ENCODE peak calls at places on chromosomes 2 and 18, in five cellular contexts. R, S, B, F and H are unnamed samples.

GRCh38 chr2:225120175-225120574 is 77.9 kb upstream of the DOCK10 start:
- DNase-seq in S (no peak), B (no peak), R (no peak), F (no peak), H (no peak)

GRCh38 chr18:14768241-14768640 is 20.3 kb downstream of the ANKRD30B start:
- DNase-seq in F (no peak), R (no peak), B (no peak), S (no peak), H (no peak)

GRCh38 chr18:37450434-37451133 is 115.0 kb downstream of the CELF4 start:
- DNase-seq in F (no peak), R (no peak), B (no peak), S (no peak), H (no peak)

GRCh38 chr2:102599486-102599885 is 19.9 kb upstream of the SLC9A2 start:
- DNase-seq in B (no peak), F (no peak), S (no peak), R (no peak), H (no peak)

GRCh38 chr2:132438650-132439030 is 22.0 kb downstream of the GPR39 start:
- DNase-seq in R (no peak), S (no peak), B (peak; percentile 78), F (no peak), H (peak; percentile 55)

GRCh38 chr2:189221811-189222210 is 42.2 kb upstream of the COL5A2 start:
- DNase-seq in F (no peak), R (no peak), S (no peak), B (no peak), H (no peak)

GRCh38 chr18:46497129-46497528 is 159.9 kb downstream of the LOXHD1 start:
- DNase-seq in R (peak; percentile 21), F (peak; percentile 48), B (no peak), S (no peak), H (no peak)

GRCh38 chr2:19540739-19541503 is 182.5 kb upstream of the OSR1 start:
- DNase-seq in R (no peak), F (no peak), B (peak; percentile 56), S (no peak), H (peak; percentile 84)

GRCh38 chr18:30903566-30903965 is 139.0 kb downstream of the DSC3 start:
- DNase-seq in R (no peak), S (no peak), F (no peak), B (peak; percentile 12), H (no peak)

GRCh38 chr2:75153221-75153620 is 46.1 kb downstream of the TACR1 start:
- DNase-seq in S (no peak), R (no peak), F (no peak), B (no peak), H (no peak)

GRCh38 chr2:60379684-60380083 is 173.8 kb downstream of the BCL11A start:
- DNase-seq in R (no peak), S (no peak), B (no peak), F (no peak), H (no peak)

GRCh38 chr2:235523021-235523420 is 29.2 kb downstream of the AGAP1 start:
- DNase-seq in R (no peak), B (no peak), F (no peak), S (no peak), H (no peak)

GRCh38 chr18:22912835-22913234 is 20.3 kb upstream of the RBBP8 start:
- DNase-seq in S (no peak), B (no peak), F (no peak), R (no peak), H (no peak)

GRCh38 chr2:216632952-216633615 is at the start of gene IGFBP2:
- DNase-seq in R (peak; percentile 69), S (no peak), F (peak; percentile 23), B (peak; percentile 41), H (no peak)

GRCh38 chr2:2847131-2847740 is 516.2 kb upstream of the MYT1L start:
- DNase-seq in F (no peak), B (no peak), R (no peak), S (no peak), H (no peak)

GRCh38 chr2:70124983-70125480 is 37.8 kb downstream of the PCBP1 start:
- DNase-seq in R (peak; percentile 51), S (no peak), B (no peak), F (peak; percentile 63), H (no peak)

GRCh38 chr2:161273038-161273760 is 35.0 kb upstream of the PSMD14 start:
- DNase-seq in S (no peak), R (peak; percentile 20), B (peak; percentile 69), F (no peak), H (peak; percentile 6)

GRCh38 chr2:200653021-200653420 is 67.2 kb downstream of the AOX1 start:
- DNase-seq in B (no peak), R (no peak), S (no peak), F (no peak), H (no peak)

GRCh38 chr2:62857139-62857931 is 151.8 kb downstream of the EHBP1 start:
- DNase-seq in S (no peak), R (no peak), B (no peak), F (no peak), H (no peak)

GRCh38 chr2:119106301-119106897 is 52.2 kb downstream of the C1QL2 start:
- DNase-seq in R (peak; percentile 31), S (peak; percentile 37), F (peak; percentile 36), B (no peak), H (no peak)

GRCh38 chr2:60553496-60553991 is at the start of gene BCL11A:
- DNase-seq in R (peak; percentile 25), B (peak; percentile 57), F (no peak), S (no peak), H (no peak)

GRCh38 chr2:17196380-17196779 is 321.9 kb downstream of the RAD51AP2 start:
- DNase-seq in B (no peak), R (no peak), S (no peak), F (no peak), H (no peak)

GRCh38 chr18:58263733-58264469 is 219.9 kb downstream of the NEDD4L start:
- DNase-seq in B (no peak), F (no peak), R (no peak), S (no peak), H (no peak)

GRCh38 chr18:51391731-51392130 is 194.2 kb upstream of the MEX3C start:
- DNase-seq in S (no peak), B (no peak), R (no peak), F (no peak), H (no peak)

GRCh38 chr18:58576641-58577251 is 52.1 kb downstream of the ALPK2 start:
- DNase-seq in R (no peak), B (no peak), S (no peak), F (no peak), H (no peak)

GRCh38 chr18:62326646-62327348 is 1.7 kb downstream of the TNFRSF11A start:
- DNase-seq in F (no peak), R (no peak), B (no peak), S (no peak), H (no peak)

GRCh38 chr2:223944704-223945531 is at the start of gene WDFY1:
- DNase-seq in B (peak; percentile 59), F (peak; percentile 80), S (no peak), R (peak; percentile 95), H (no peak)

GRCh38 chr2:33425660-33426059 is 50.8 kb upstream of the RASGRP3 start:
- DNase-seq in R (no peak), S (no peak), F (no peak), B (no peak), H (no peak)

GRCh38 chr2:27029051-27029450 is 3.7 kb upstream of the TMEM214 start:
- DNase-seq in F (no peak), S (no peak), R (no peak), B (no peak), H (no peak)

GRCh38 chr18:14920976-14921375 is 173.0 kb downstream of the ANKRD30B start:
- DNase-seq in S (peak; percentile 40), R (no peak), B (no peak), F (no peak), H (no peak)

GRCh38 chr2:161423351-161424178 is 7.5 kb downstream of the TBR1 start:
- DNase-seq in R (no peak), B (no peak), F (no peak), S (no peak), H (no peak)

GRCh38 chr18:47175283-47175894 is 775 bp downstream of the IER3IP1 start:
- DNase-seq in F (no peak), R (no peak), S (no peak), B (no peak), H (no peak)